ENCODE peak calls at places on chromosomes 4 and X, in six cellular contexts. Z is fibroblast of lung, E is HepG2, T is endothelial cell of umbilical vein, F is neuronal stem cell, G is IMR-90. Y is an unnamed sample.

GRCh38 chr4:104451573-104451972 is 43.1 kb downstream of the CXXC4 start:
- DNase-seq in F (no peak), G (no peak), Z (peak; percentile 44), T (no peak), E (no peak), Y (no peak)

GRCh38 chrX:121851033-121851432 is 803.6 kb downstream of the GLUD2 start:
- DNase-seq in T (no peak), G (no peak), F (no peak), E (no peak), Z (peak; percentile 0), Y (no peak)

GRCh38 chr4:80266902-80267380 is 477 bp downstream of the FGF5 start:
- DNase-seq in F (no peak), E (no peak), Z (peak; percentile 60), G (peak; percentile 59), T (peak; percentile 15), Y (no peak)

GRCh38 chrX:50903387-50904027 is 7.0 kb upstream of the BMP15 start:
- DNase-seq in F (peak; percentile 20), Z (peak; percentile 32), E (peak; percentile 10), G (peak; percentile 26), T (peak; percentile 53), Y (peak; percentile 79)

GRCh38 chrX:110847334-110847733 is 51.7 kb upstream of the CHRDL1 start:
- DNase-seq in T (peak; percentile 42), F (peak; percentile 61), Z (peak; percentile 71), G (peak; percentile 63), E (peak; percentile 32), Y (peak; percentile 90)

GRCh38 chr4:112519689-112520597 is 4.0 kb upstream of the NEUROG2 start:
- DNase-seq in F (peak; percentile 51), T (no peak), G (no peak), Z (no peak), E (no peak), Y (peak; percentile 33)

GRCh38 chr4:153116101-153116680 is 88.1 kb upstream of the TRIM2 start:
- DNase-seq in G (no peak), F (no peak), T (no peak), E (no peak), Z (no peak), Y (no peak)

GRCh38 chrX:80808854-80809493 is 703 bp downstream of the BRWD3 start:
- DNase-seq in Z (peak; percentile 6), E (no peak), T (peak; percentile 13), F (peak; percentile 14), G (no peak), Y (no peak)

GRCh38 chr4:148515248-148515647 is 73.0 kb upstream of the NR3C2 start:
- DNase-seq in T (peak; percentile 94), E (no peak), Z (peak; percentile 41), F (no peak), G (peak; percentile 57), Y (no peak)

DNA sequence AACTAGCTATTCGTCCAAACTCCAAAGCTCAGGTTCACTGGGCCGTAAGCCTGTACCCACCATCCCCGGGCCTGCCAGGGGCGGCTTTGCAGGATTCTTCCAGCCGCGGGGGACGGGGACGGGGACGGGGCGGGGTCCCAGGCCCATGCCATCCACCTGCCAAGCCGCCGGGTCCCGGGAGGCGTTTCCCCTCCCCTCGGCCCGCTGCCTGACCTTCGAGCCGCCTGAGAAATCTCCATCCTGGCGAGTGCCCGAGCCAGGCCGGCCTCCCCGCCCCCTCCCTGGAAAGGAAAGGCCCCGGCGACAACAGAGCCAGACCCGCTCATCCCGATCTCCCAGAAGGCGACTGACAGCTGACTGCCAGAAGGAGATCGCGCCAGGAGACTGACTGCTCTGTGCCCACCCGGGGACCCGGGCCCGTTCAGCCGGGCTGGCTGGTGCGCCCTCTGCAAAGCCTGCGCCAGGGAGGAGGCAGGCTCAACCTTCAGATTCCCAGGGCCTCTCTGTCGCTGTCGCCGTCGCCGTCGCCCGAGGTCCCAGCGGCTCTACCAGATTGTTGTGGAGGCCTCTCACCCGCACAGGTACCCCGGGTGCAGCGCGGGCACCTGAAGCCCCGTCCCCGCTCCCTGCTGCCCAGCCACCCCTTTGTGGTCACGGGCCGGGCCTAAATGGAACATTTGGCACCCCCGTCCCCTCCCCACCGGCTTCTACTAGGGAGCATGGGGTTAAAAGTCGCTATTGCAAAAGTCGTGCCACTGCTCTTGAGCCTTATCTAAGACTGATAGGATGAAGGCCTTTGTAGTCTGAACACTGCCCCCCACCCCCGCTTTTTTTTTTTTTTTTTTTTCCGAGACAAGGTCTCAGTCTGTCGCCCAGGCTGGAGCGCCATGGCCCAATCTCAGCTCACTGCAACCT is at the start of gene RGN:
- DNase-seq in F (peak; percentile 1), G (no peak), E (peak; percentile 81), T (no peak), Z (peak; percentile 12), Y (no peak)
- H3K27ac ChIP-seq in F (no peak within 1 kb of the TSS), G (no peak within 1 kb of the TSS), E (peak within 1 kb of the TSS; percentile 96), T (no peak within 1 kb of the TSS), Z (peak within 1 kb of the TSS; percentile 27), Y (no peak within 1 kb of the TSS)

GRCh38 chrX:13253223-13253622 is 66.6 kb downstream of the ATXN3L start:
- DNase-seq in E (no peak), F (no peak), Z (no peak), T (no peak), G (no peak), Y (no peak)

GRCh38 chrX:13252726-13253125 is 67.1 kb downstream of the ATXN3L start:
- DNase-seq in Z (peak; percentile 2), E (no peak), T (no peak), G (peak; percentile 32), F (no peak), Y (no peak)

GRCh38 chrX:13256562-13256961 is 63.3 kb downstream of the ATXN3L start:
- DNase-seq in T (no peak), E (no peak), G (no peak), Z (no peak), F (no peak), Y (no peak)

GRCh38 chrX:13254870-13255269 is 65.0 kb downstream of the ATXN3L start:
- DNase-seq in F (no peak), G (no peak), T (no peak), Z (no peak), E (no peak), Y (no peak)

GRCh38 chrX:13254076-13254785 is 65.6 kb downstream of the ATXN3L start:
- DNase-seq in G (peak; percentile 53), T (peak; percentile 27), E (peak; percentile 8), Z (peak; percentile 36), F (no peak), Y (peak; percentile 71)
- H3K9ac ChIP-seq in G (no peak overlapping the region), T (no peak overlapping the region), E (no peak overlapping the region), Z (no peak overlapping the region), F (no peak overlapping the region), Y (no peak overlapping the region)

DNA sequence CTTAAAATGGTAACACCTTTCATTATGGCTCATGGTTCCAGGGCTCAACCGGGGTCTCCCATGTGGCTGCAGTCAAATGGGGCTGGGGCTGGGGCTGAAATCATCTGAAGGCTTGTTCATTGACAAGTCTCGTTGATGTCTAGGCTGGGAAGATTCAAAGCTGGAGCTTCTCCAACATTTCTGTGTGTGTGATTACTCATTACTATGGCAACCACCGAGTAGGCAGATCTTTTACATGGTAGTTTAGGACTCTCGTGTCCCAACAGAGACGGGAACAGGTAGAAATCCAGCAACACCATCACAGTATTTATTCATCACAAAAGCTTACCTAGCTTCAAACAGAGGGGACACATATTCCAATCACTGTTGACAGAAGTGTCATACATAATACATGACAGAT is 7.8 kb downstream of the YTHDC1 start:
- DNase-seq in Z (peak; percentile 64), T (peak; percentile 37), G (peak; percentile 73), F (no peak), E (no peak), Y (no peak)
- H3K27ac ChIP-seq in Z (peak overlapping the region; percentile 15), T (no peak overlapping the region), G (no peak overlapping the region), F (no peak overlapping the region), E (no peak overlapping the region), Y (no peak overlapping the region)

DNA sequence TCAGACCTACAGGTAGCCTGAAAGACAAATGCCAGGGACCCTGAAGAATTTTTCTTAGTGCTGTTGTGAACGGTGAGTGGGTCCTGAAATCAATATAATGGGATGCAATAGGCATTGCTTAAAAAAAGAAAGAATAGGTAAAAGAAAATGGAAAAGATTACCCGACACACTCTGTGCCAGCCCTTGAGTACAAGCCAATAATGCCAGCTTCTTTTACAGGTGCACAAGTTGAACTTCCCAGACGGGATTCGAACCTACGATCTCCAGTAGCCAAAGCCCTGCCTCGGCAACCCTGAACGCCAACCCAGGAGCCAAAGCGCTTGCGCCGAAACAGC is 24.7 kb upstream of the GLOD5 start:
- DNase-seq in F (no peak), Z (no peak), E (no peak), G (no peak), T (no peak), Y (no peak)
- H3K9ac ChIP-seq in F (no peak overlapping the region), Z (no peak overlapping the region), E (peak overlapping the region; percentile 62), G (no peak overlapping the region), T (no peak overlapping the region), Y (peak overlapping the region; percentile 69)

GRCh38 chr4:118813561-118813960 is 22.4 kb downstream of the SEC24D start:
- DNase-seq in E (no peak), Z (no peak), G (no peak), T (no peak), F (no peak), Y (no peak)
- H3K27ac ChIP-seq in E (no peak overlapping the region), Z (no peak overlapping the region), G (no peak overlapping the region), T (no peak overlapping the region), F (no peak overlapping the region), Y (no peak overlapping the region)

GRCh38 chr4:186765138-186765537 is 41.5 kb upstream of the FAT1 start:
- DNase-seq in Z (peak; percentile 49), E (peak; percentile 73), T (no peak), F (no peak), G (peak; percentile 20), Y (no peak)
- H3K9ac ChIP-seq in Z (no peak overlapping the region), E (peak overlapping the region; percentile 57), T (no peak overlapping the region), F (no peak overlapping the region), G (no peak overlapping the region), Y (no peak overlapping the region)

DNA sequence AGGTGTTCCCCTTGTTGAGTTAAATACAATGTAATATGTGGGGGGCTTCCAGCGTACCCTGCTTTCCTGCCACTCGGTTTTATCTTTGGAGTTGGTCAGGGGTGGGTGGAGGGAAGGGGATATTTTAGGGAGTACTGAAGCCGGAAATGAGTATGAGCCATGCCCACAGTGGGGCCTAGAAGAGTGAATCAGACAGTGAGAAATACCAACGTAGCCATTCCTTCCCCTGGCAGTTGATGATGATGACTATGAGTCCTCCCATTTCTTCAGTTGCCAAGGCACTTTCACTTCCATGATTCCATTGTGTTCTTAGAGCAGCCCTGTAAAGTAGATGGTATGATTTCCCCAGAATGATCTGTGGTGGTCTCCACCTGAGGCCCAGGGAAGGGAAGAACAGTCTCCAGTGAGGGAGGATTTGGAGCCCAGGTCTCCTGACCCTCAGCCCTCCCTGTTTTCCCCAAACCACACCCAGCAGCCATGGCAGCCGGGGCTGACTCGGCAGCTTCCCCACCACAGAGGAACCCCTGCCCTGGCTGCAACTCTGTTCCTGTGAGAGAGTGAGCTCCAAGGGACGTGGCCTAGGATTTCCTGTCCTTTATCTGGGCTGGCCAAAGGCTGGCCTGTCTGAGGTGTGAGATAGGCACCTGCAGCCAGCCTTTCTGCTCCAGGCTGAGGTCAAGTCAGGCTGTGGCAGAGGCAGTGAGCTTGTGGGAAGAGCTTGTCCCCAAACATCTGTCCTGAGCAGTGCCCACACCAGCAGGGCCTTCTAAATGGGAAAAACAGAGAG is 52.7 kb downstream of the STARD8 start:
- DNase-seq in T (peak; percentile 59), F (no peak), Z (no peak), G (peak; percentile 55), E (no peak), Y (no peak)
- H3K27ac ChIP-seq in T (peak overlapping the region; percentile 93), F (no peak overlapping the region), Z (peak overlapping the region; percentile 20), G (no peak overlapping the region), E (no peak overlapping the region), Y (no peak overlapping the region)

DNA sequence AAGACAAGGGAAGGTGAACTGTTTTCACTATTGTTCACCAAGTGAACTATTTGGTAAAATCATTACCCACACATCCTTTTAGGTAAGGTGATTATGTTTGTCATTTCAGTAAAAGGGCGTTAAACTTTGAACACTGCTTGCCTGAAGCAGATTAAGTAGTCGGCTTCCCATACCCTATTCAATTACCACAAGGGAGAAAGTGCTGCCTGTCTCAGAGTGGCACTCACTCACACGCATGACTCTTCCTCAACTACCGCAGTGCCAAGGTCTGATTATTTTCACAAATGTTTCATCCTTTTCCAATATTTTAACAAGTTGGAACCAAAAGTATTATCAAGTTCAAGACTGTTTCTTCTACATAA is 11.0 kb downstream of the VEGFC start:
- DNase-seq in G (no peak), F (no peak), E (no peak), T (no peak), Z (no peak), Y (no peak)
- H3K9ac ChIP-seq in G (no peak overlapping the region), F (no peak overlapping the region), E (no peak overlapping the region), T (peak overlapping the region; percentile 29), Z (no peak overlapping the region), Y (no peak overlapping the region)

Y was measured in Karpas-422.